ENCODE peak calls at places on chromosome 19, in seven cellular contexts. M, V, J, Y, R, T and D are unnamed samples.

GRCh38 chr19:39263912-39264305 is 4.3 kb upstream of the IFNL2 start:
- DNase-seq in M (no peak), V (no peak), J (no peak), Y (no peak), R (no peak), T (no peak), D (no peak)

GRCh38 chr19:50447053-50447452 is 14.4 kb downstream of the MYBPC2 start:
- DNase-seq in M (no peak), V (no peak), J (no peak), Y (no peak), R (no peak), T (no peak), D (no peak)

GRCh38 chr19:5774921-5775320 is 9.6 kb downstream of the PRR22 start:
- DNase-seq in M (no peak), V (no peak), J (no peak), Y (no peak), R (no peak), T (no peak), D (no peak)

GRCh38 chr19:4504297-4504701 is 14.0 kb downstream of the PLIN4 start:
- DNase-seq in M (no peak), V (no peak), J (no peak), Y (no peak), R (no peak), T (no peak), D (no peak)

GRCh38 chr19:13996928-13997636 is 9.0 kb downstream of the RFX1 start:
- DNase-seq in M (no peak), V (no peak), J (no peak), Y (no peak), R (no peak), T (no peak), D (no peak)

GRCh38 chr19:5394907-5395505 is 54.4 kb upstream of the PTPRS start:
- DNase-seq in M (no peak), V (no peak), J (no peak), Y (no peak), R (no peak), T (no peak), D (no peak)

GRCh38 chr19:15450528-15450890 is 753 bp upstream of the WIZ start:
- DNase-seq in M (no peak), V (no peak), J (no peak), Y (no peak), R (no peak), T (no peak), D (no peak)

GRCh38 chr19:2782357-2782935 is 627 bp downstream of the SGTA start:
- DNase-seq in M (no peak), V (no peak), J (no peak), Y (peak), R (no peak), T (no peak), D (peak)

GRCh38 chr19:2602391-2603181 is 99.9 kb downstream of the GNG7 start:
- DNase-seq in M (no peak), V (no peak), J (no peak), Y (peak), R (no peak), T (no peak), D (peak)

GRCh38 chr19:45442927-45443461 is 19.3 kb upstream of the ERCC1 start:
- DNase-seq in M (no peak), V (no peak), J (no peak), Y (peak), R (no peak), T (no peak), D (peak)

GRCh38 chr19:49862411-49863253 is 4.7 kb downstream of the PNKP start:
- DNase-seq in M (no peak), V (no peak), J (no peak), Y (no peak), R (no peak), T (no peak), D (peak)

GRCh38 chr19:47839913-47840312 is 18.2 kb downstream of the CRX start:
- DNase-seq in M (no peak), V (no peak), J (no peak), Y (no peak), R (no peak), T (no peak), D (peak)

GRCh38 chr19:54121259-54121658 is 5.7 kb downstream of the PRPF31 start:
- DNase-seq in M (no peak), V (no peak), J (no peak), Y (no peak), R (no peak), T (no peak), D (no peak)

GRCh38 chr19:44648536-44649370 is 5.0 kb downstream of the PVR start:
- DNase-seq in M (no peak), V (no peak), J (no peak), Y (peak), R (no peak), T (no peak), D (no peak)

GRCh38 chr19:45091031-45091918 is 1.7 kb upstream of the PPP1R37 start:
- DNase-seq in M (peak), V (peak), J (peak), Y (peak), R (peak), T (peak), D (peak)

GRCh38 chr19:29075149-29075548 is 137.8 kb downstream of the UQCRFS1 start:
- DNase-seq in M (no peak), V (no peak), J (no peak), Y (no peak), R (no peak), T (no peak), D (no peak)

GRCh38 chr19:21463449-21464105 is 41.8 kb upstream of the ZNF429 start:
- DNase-seq in M (peak), V (no peak), J (peak), Y (no peak), R (no peak), T (no peak), D (peak)

GRCh38 chr19:46599716-46600392 is 1.3 kb upstream of the CALM3 start:
- DNase-seq in M (no peak), V (no peak), J (no peak), Y (peak), R (no peak), T (no peak), D (no peak)

GRCh38 chr19:38183227-38183914 is 40.7 kb downstream of the DPF1 start:
- DNase-seq in M (no peak), V (no peak), J (no peak), Y (no peak), R (no peak), T (no peak), D (peak)

GRCh38 chr19:3080281-3080680 is 13.9 kb upstream of the GNA11 start:
- DNase-seq in M (no peak), V (no peak), J (no peak), Y (peak), R (no peak), T (no peak), D (no peak)

GRCh38 chr19:18479964-18480723 is 41.7 kb downstream of the ELL start:
- DNase-seq in M (no peak), V (no peak), J (peak), Y (peak), R (no peak), T (no peak), D (no peak)